ENCODE peak calls at places on chromosome 19, in eight cellular contexts. U, E, R, S, X, O, B and L are unnamed samples.

GRCh38 chr19:13215572-13216380 is 65.6 kb downstream of the IER2 start:
- DNase-seq in U (no peak), E (peak), R (no peak), S (no peak), X (no peak), O (no peak), B (no peak), L (no peak)

GRCh38 chr19:29671393-29672076 is 6.3 kb downstream of the PLEKHF1 start:
- DNase-seq in U (peak), E (peak), R (peak), S (peak), X (peak), O (no peak), B (no peak), L (no peak)

GRCh38 chr19:51491586-51491985 is 10.0 kb downstream of the SIGLEC12 start:
- DNase-seq in U (no peak), E (no peak), R (no peak), S (no peak), X (no peak), O (no peak), B (no peak), L (no peak)

GRCh38 chr19:7366701-7367420 is 18.1 kb downstream of the ARHGEF18 start:
- DNase-seq in U (no peak), E (no peak), R (no peak), S (no peak), X (no peak), O (no peak), B (peak), L (peak)

GRCh38 chr19:56566904-56567273 is 379 bp upstream of the ZNF470 start:
- DNase-seq in U (peak), E (peak), R (peak), S (peak), X (peak), O (no peak), B (no peak), L (peak)

GRCh38 chr19:10678813-10679212 is 22.4 kb upstream of the QTRT1 start:
- DNase-seq in U (no peak), E (no peak), R (no peak), S (no peak), X (no peak), O (no peak), B (no peak), L (no peak)

GRCh38 chr19:19110410-19111137 is 27.7 kb downstream of the TMEM161A start:
- DNase-seq in U (no peak), E (no peak), R (no peak), S (no peak), X (no peak), O (no peak), B (no peak), L (no peak)

GRCh38 chr19:11092181-11092538 is 2.9 kb downstream of the LDLR start:
- DNase-seq in U (no peak), E (no peak), R (no peak), S (no peak), X (peak), O (no peak), B (peak), L (no peak)

GRCh38 chr19:35179830-35180229 is 25.3 kb downstream of the FXYD5 start:
- DNase-seq in U (no peak), E (no peak), R (no peak), S (no peak), X (no peak), O (no peak), B (no peak), L (no peak)
- H3K4me3 ChIP-seq in U (no peak), E (no peak), R (no peak), S (no peak), X (no peak), O (no peak), B (no peak), L (no peak)

GRCh38 chr19:35166100-35167063 is 11.8 kb downstream of the FXYD5 start:
- DNase-seq in U (no peak), E (no peak), R (no peak), S (no peak), X (no peak), O (no peak), B (no peak), L (no peak)
- TF ChIP-seq CTCF in U (no peak), E (no peak), R (no peak), S (no peak), X (no peak), O (no peak), B (no peak), L (no peak)

DNA sequence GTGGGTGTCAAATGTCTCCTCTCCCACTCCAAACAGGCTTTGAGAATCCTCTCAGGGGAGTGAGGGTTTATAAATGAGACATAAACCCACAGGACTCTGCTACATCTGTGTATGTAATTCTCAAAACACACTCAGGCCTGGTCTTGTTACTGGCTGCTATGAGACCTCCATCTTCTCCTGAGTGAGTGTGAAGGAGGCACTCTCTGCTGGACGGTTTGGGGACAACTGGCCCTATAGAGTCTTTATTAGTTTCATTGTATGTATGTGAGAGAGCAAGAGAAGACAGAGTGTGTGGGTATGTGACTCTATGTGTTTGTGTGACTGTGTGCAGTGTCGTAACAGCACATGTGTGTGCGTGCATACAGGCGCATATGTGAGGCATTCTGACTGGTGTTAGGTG is 9.6 kb upstream of the CYP4F12 start:
- DNase-seq in U (no peak), E (no peak), R (no peak), S (no peak), X (no peak), O (no peak), B (no peak), L (no peak)
- H3K4me3 ChIP-seq in U (no peak), E (no peak), R (no peak), S (no peak), X (no peak), O (no peak), B (no peak), L (no peak)

GRCh38 chr19:3814648-3815047 is 28.5 kb upstream of the MATK start:
- DNase-seq in U (no peak), E (no peak), R (no peak), S (no peak), X (no peak), O (no peak), B (no peak), L (no peak)

GRCh38 chr19:3816566-3817218 is 30.5 kb upstream of the MATK start:
- DNase-seq in U (no peak), E (no peak), R (no peak), S (no peak), X (no peak), O (no peak), B (no peak), L (no peak)

GRCh38 chr19:3809881-3810707 is 23.9 kb upstream of the MATK start:
- DNase-seq in U (no peak), E (peak), R (no peak), S (no peak), X (no peak), O (no peak), B (no peak), L (no peak)

GRCh38 chr19:3810708-3811355 is 24.7 kb upstream of the MATK start:
- DNase-seq in U (no peak), E (peak), R (no peak), S (no peak), X (no peak), O (no peak), B (no peak), L (no peak)

DNA sequence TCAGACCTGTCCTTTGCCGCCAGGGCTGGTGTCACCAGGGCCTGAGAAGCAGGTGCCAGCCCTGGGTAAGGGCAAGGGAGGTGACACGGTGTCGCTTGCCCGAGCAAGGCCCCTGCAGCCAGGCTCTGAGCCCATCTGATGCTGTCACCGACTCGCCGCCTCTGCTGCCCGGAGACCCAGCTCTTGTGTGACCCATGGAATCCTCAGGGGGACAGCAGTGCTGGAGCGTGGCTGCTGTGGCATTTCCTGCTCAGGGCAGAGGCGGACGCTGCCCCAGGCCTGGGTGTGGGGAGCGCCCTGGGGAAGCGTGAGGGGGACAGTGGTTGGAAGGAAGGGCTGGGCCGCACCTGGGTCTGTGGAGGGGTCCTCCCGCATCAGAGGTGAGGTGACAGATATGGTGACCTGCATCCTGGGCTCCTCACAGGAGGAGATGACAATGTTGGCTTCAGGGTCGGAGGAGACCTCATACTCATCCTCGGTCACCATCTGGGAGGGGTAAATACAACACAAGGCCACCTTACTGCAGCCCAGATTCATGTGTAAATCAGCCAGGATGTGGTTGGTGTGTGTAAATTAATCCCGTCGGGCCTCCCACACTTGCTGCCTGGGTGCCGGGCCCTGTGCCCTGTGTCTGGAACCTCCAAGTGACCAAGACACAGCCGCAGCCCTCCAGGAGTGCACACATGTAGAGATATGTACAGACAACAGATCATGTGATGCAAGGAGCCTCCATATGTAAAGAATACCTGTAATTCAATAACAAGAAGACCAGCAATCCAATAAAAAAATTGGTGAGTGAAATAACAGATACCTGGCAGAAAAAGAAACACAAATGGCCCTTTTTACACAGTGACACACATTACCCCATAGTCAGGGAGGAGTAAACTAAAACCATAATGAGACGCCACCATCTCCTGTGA is 27.6 kb upstream of the MATK start:
- DNase-seq in U (no peak), E (no peak), R (no peak), S (no peak), X (no peak), O (no peak), B (no peak), L (no peak)
- TF ChIP-seq CTCF in U (no peak), E (no peak), R (no peak), S (no peak), X (no peak), O (no peak), B (no peak), L (no peak)

GRCh38 chr19:27777242-27777641 is 1435.7 kb downstream of the UQCRFS1 start:
- DNase-seq in U (no peak), E (no peak), R (no peak), S (no peak), X (no peak), O (no peak), B (no peak), L (no peak)

GRCh38 chr19:27777726-27778125 is 1435.2 kb downstream of the UQCRFS1 start:
- DNase-seq in U (no peak), E (no peak), R (no peak), S (no peak), X (no peak), O (no peak), B (no peak), L (no peak)

GRCh38 chr19:27775395-27775794 is 1437.6 kb downstream of the UQCRFS1 start:
- DNase-seq in U (no peak), E (no peak), R (no peak), S (no peak), X (no peak), O (no peak), B (no peak), L (no peak)

GRCh38 chr19:27776020-27776419 is 1436.9 kb downstream of the UQCRFS1 start:
- DNase-seq in U (no peak), E (no peak), R (no peak), S (no peak), X (no peak), O (no peak), B (no peak), L (no peak)

GRCh38 chr19:27776524-27776923 is 1436.4 kb downstream of the UQCRFS1 start:
- DNase-seq in U (no peak), E (no peak), R (no peak), S (no peak), X (no peak), O (no peak), B (no peak), L (no peak)
- H3K4me3 ChIP-seq in U (no peak), E (no peak), R (no peak), S (no peak), X (no peak), O (no peak), B (no peak), L (no peak)